ENCODE peak calls at places on chromosomes 6 and 20, in nine cellular contexts. One of them, this sample, is unnamed.

GRCh38 chr20:17767624-17768023 is 67.9 kb downstream of the BANF2 start:
- DNase-seq in A549: no peak
- DNase-seq in breast epithelium: no peak
- DNase-seq in uterus: no peak
- DNase-seq in IMR-90: no peak
- DNase-seq in GM12891: no peak
- DNase-seq in GM12892: no peak
- DNase-seq in ovary: no peak
- DNase-seq in HCT116: no peak
- DNase-seq in this sample: no peak

GRCh38 chr6:166569206-166569605 is 17.3 kb downstream of the RAMACL start:
- DNase-seq in uterus: no peak
- DNase-seq in A549: no peak
- DNase-seq in GM12892: no peak
- DNase-seq in GM12891: no peak
- DNase-seq in ovary: no peak
- DNase-seq in IMR-90: no peak
- DNase-seq in breast epithelium: no peak
- DNase-seq in HCT116: no peak
- DNase-seq in this sample: no peak

GRCh38 chr6:42851599-42851998 is 27.8 kb upstream of the RPL7L1 start:
- DNase-seq in GM12891: no peak
- DNase-seq in ovary: no peak
- DNase-seq in HCT116: no peak
- DNase-seq in A549: no peak
- DNase-seq in breast epithelium: no peak
- DNase-seq in GM12892: no peak
- DNase-seq in uterus: no peak
- DNase-seq in IMR-90: no peak
- DNase-seq in this sample: no peak

GRCh38 chr20:52410182-52410647 is 218.6 kb upstream of the ZFP64 start:
- DNase-seq in uterus: peak; percentile 24
- DNase-seq in breast epithelium: no peak
- DNase-seq in GM12891: no peak
- DNase-seq in HCT116: no peak
- DNase-seq in ovary: no peak
- DNase-seq in A549: no peak
- DNase-seq in GM12892: no peak
- DNase-seq in IMR-90: peak; percentile 21
- DNase-seq in this sample: no peak

GRCh38 chr6:37029249-37029959 is 23.9 kb downstream of the FGD2 start:
- DNase-seq in GM12892: no peak
- DNase-seq in breast epithelium: peak; percentile 47
- DNase-seq in HCT116: peak; percentile 79
- DNase-seq in A549: peak; percentile 88
- DNase-seq in ovary: peak; percentile 64
- DNase-seq in IMR-90: peak; percentile 88
- DNase-seq in uterus: peak; percentile 74
- DNase-seq in GM12891: no peak
- DNase-seq in this sample: peak; percentile 78

GRCh38 chr6:3250278-3250677 is 8.5 kb upstream of the PSMG4 start:
- DNase-seq in ovary: no peak
- DNase-seq in GM12891: no peak
- DNase-seq in A549: no peak
- DNase-seq in breast epithelium: no peak
- DNase-seq in GM12892: no peak
- DNase-seq in IMR-90: peak; percentile 26
- DNase-seq in uterus: no peak
- DNase-seq in HCT116: no peak
- DNase-seq in this sample: no peak

GRCh38 chr6:108676555-108676954 is 115.8 kb downstream of the FOXO3 start:
- DNase-seq in breast epithelium: no peak
- DNase-seq in ovary: no peak
- DNase-seq in GM12892: no peak
- DNase-seq in GM12891: no peak
- DNase-seq in HCT116: no peak
- DNase-seq in A549: no peak
- DNase-seq in uterus: no peak
- DNase-seq in IMR-90: no peak
- DNase-seq in this sample: no peak

GRCh38 chr20:64114356-64114971 is 7.1 kb upstream of the NPBWR2 start:
- DNase-seq in IMR-90: no peak
- DNase-seq in GM12892: no peak
- DNase-seq in GM12891: no peak
- DNase-seq in ovary: peak; percentile 2
- DNase-seq in HCT116: no peak
- DNase-seq in breast epithelium: no peak
- DNase-seq in uterus: no peak
- DNase-seq in A549: no peak
- DNase-seq in this sample: no peak

GRCh38 chr20:21099653-21100589 is 6.2 kb downstream of the LINC00237 start:
- DNase-seq in IMR-90: peak; percentile 4
- DNase-seq in ovary: no peak
- DNase-seq in HCT116: no peak
- DNase-seq in GM12892: no peak
- DNase-seq in uterus: no peak
- DNase-seq in A549: peak; percentile 24
- DNase-seq in GM12891: peak; percentile 49
- DNase-seq in breast epithelium: no peak
- DNase-seq in this sample: no peak

GRCh38 chr6:169999367-169999766 is 247.9 kb downstream of the ERMARD start:
- DNase-seq in HCT116: no peak
- DNase-seq in ovary: no peak
- DNase-seq in GM12891: no peak
- DNase-seq in GM12892: no peak
- DNase-seq in breast epithelium: no peak
- DNase-seq in IMR-90: no peak
- DNase-seq in A549: no peak
- DNase-seq in uterus: no peak
- DNase-seq in this sample: no peak

GRCh38 chr20:41004561-41005360 is 23.9 kb upstream of the TOP1 start:
- DNase-seq in A549: no peak
- DNase-seq in GM12892: no peak
- DNase-seq in uterus: no peak
- DNase-seq in HCT116: no peak
- DNase-seq in GM12891: no peak
- DNase-seq in ovary: no peak
- DNase-seq in breast epithelium: no peak
- DNase-seq in IMR-90: peak; percentile 44
- DNase-seq in this sample: no peak

GRCh38 chr20:49381558-49382493 is 100.6 kb downstream of the KCNB1 start:
- DNase-seq in HCT116: peak; percentile 33
- DNase-seq in IMR-90: peak; percentile 10
- DNase-seq in ovary: peak; percentile 89
- DNase-seq in breast epithelium: peak; percentile 87
- DNase-seq in GM12891: no peak
- DNase-seq in A549: peak; percentile 42
- DNase-seq in uterus: peak; percentile 90
- DNase-seq in GM12892: no peak
- DNase-seq in this sample: peak; percentile 71

GRCh38 chr6:33848498-33848897 is 44.7 kb upstream of the MLN start:
- DNase-seq in GM12891: no peak
- DNase-seq in breast epithelium: no peak
- DNase-seq in HCT116: no peak
- DNase-seq in ovary: no peak
- DNase-seq in IMR-90: no peak
- DNase-seq in GM12892: no peak
- DNase-seq in A549: no peak
- DNase-seq in uterus: no peak
- DNase-seq in this sample: no peak

GRCh38 chr20:57663681-57664451 is 43.6 kb upstream of the ZBP1 start:
- DNase-seq in A549: no peak
- DNase-seq in HCT116: no peak
- DNase-seq in IMR-90: no peak
- DNase-seq in uterus: peak; percentile 11
- DNase-seq in ovary: no peak
- DNase-seq in breast epithelium: no peak
- DNase-seq in GM12892: peak; percentile 6
- DNase-seq in GM12891: no peak
- DNase-seq in this sample: no peak

GRCh38 chr20:35664544-35665206 is at the start of the genes CPNE1 and RBM12:
- DNase-seq in HCT116: peak; percentile 83
- DNase-seq in breast epithelium: peak; percentile 87
- DNase-seq in uterus: peak; percentile 91
- DNase-seq in IMR-90: peak; percentile 91
- DNase-seq in A549: peak; percentile 95
- DNase-seq in ovary: peak; percentile 92
- DNase-seq in GM12891: peak; percentile 95
- DNase-seq in GM12892: peak; percentile 96
- DNase-seq in this sample: peak; percentile 95
- TF ChIP-seq POLR2A in HCT116: peak; percentile 86
- TF ChIP-seq POLR2A in breast epithelium: peak; percentile 95
- TF ChIP-seq POLR2A in uterus: peak; percentile 96
- TF ChIP-seq POLR2A in IMR-90: peak; percentile 97
- TF ChIP-seq POLR2A in A549: peak; percentile 92
- TF ChIP-seq POLR2A in ovary: peak; percentile 99
- TF ChIP-seq POLR2A in GM12891: peak; percentile 96
- TF ChIP-seq POLR2A in GM12892: peak; percentile 92
- TF ChIP-seq POLR2A in this sample: peak; percentile 97

DNA sequence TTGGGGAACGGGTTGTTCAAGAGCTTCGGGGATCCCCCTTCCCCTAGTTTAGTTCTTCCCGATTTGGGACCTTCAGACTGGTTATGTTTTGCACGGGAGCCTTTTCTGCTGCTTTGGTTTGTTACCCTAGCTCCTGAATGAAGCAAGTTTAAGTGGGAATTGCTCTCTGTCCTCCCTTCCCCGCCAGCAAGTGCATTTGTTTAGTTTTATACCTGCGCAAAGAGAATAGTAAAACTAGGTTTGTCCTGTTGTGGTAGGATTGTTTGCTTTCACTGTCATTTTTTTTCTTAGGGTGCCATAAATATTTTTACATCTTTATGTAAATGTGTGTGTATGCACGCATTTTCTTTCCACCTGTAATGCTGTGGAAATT is 657 bp downstream of the SH3BGRL2 start:
- DNase-seq in IMR-90: no peak
- DNase-seq in HCT116: no peak
- DNase-seq in breast epithelium: no peak
- DNase-seq in GM12891: no peak
- DNase-seq in uterus: no peak
- DNase-seq in ovary: no peak
- DNase-seq in GM12892: no peak
- DNase-seq in A549: no peak
- DNase-seq in this sample: no peak
- TF ChIP-seq POLR2A in IMR-90: no peak
- TF ChIP-seq POLR2A in HCT116: no peak
- TF ChIP-seq POLR2A in breast epithelium: no peak
- TF ChIP-seq POLR2A in GM12891: no peak
- TF ChIP-seq POLR2A in uterus: no peak
- TF ChIP-seq POLR2A in ovary: no peak
- TF ChIP-seq POLR2A in GM12892: no peak
- TF ChIP-seq POLR2A in A549: no peak
- TF ChIP-seq POLR2A in this sample: no peak

GRCh38 chr6:157981132-157981394 is 600 bp upstream of the SYNJ2 start:
- DNase-seq in uterus: peak; percentile 41
- DNase-seq in breast epithelium: no peak
- DNase-seq in GM12892: no peak
- DNase-seq in ovary: no peak
- DNase-seq in IMR-90: no peak
- DNase-seq in GM12891: no peak
- DNase-seq in A549: no peak
- DNase-seq in HCT116: no peak
- DNase-seq in this sample: no peak

GRCh38 chr6:157982297-157982579 is 575 bp downstream of the SYNJ2 start:
- DNase-seq in breast epithelium: no peak
- DNase-seq in A549: peak; percentile 24
- DNase-seq in GM12892: no peak
- DNase-seq in HCT116: no peak
- DNase-seq in GM12891: peak; percentile 26
- DNase-seq in uterus: no peak
- DNase-seq in ovary: peak; percentile 40
- DNase-seq in IMR-90: no peak
- DNase-seq in this sample: no peak

GRCh38 chr6:157982580-157983438 is 1.1 kb downstream of the SYNJ2 start:
- DNase-seq in breast epithelium: no peak
- DNase-seq in IMR-90: peak; percentile 54
- DNase-seq in A549: peak; percentile 69
- DNase-seq in ovary: no peak
- DNase-seq in uterus: peak; percentile 64
- DNase-seq in HCT116: no peak
- DNase-seq in GM12891: no peak
- DNase-seq in GM12892: no peak
- DNase-seq in this sample: peak; percentile 45

GRCh38 chr6:157980288-157981131 is 1.2 kb upstream of the SYNJ2 start:
- DNase-seq in ovary: peak; percentile 47
- DNase-seq in breast epithelium: no peak
- DNase-seq in HCT116: no peak
- DNase-seq in A549: no peak
- DNase-seq in uterus: no peak
- DNase-seq in IMR-90: no peak
- DNase-seq in GM12891: no peak
- DNase-seq in GM12892: no peak
- DNase-seq in this sample: no peak

DNA sequence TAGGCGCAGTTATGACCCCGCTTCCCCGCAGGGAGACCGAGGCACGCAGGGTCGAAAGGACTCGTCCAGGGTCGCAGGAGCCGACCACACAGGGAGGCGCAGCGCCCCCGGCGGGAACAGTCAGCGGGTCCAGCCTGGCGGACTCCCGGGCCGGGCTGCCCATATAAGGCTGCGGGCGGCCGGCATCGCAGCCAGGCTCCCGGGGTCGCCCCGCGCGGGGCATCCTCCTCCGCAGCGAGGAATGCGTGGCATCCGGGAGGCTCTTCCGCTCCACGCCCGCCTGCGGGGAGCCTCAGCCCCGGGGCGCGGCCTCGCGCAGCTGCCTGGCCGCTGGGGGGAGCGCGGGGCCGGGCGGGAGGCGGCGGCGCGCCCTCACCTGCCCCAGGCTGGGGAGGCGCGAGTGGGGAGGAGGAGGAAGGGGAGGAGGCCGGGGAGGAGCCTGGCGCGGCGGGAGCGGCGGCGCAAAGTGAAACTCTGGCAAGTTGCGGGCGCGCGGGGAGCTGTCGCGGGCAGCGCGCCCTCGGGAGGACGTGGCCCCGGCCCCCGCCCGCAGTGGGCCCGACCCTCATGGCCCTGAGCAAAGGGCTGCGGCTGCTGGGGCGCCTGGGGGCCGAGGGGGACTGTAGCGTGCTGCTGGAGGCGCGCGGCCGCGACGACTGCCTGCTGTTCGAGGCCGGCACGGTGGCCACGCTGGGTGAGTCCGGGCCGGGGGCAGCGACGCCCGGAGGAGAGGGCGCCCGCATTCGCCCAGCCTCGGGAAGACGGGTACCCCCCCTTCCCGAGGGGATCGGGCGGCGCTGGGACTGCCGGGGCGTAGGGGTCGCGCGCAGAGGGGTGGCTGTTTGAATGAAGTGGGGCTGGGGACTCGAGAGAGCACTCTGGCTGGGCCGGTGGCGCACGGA is at the start of gene SYNJ2:
- DNase-seq in GM12892: peak; percentile 72
- DNase-seq in ovary: peak; percentile 76
- DNase-seq in uterus: peak; percentile 81
- DNase-seq in GM12891: peak; percentile 67
- DNase-seq in IMR-90: peak; percentile 83
- DNase-seq in A549: peak; percentile 71
- DNase-seq in breast epithelium: peak; percentile 63
- DNase-seq in HCT116: no peak
- DNase-seq in this sample: peak; percentile 58
- TF ChIP-seq POLR2A in GM12892: no peak
- TF ChIP-seq POLR2A in ovary: peak; percentile 30
- TF ChIP-seq POLR2A in uterus: peak; percentile 72
- TF ChIP-seq POLR2A in GM12891: no peak
- TF ChIP-seq POLR2A in IMR-90: peak; percentile 78
- TF ChIP-seq POLR2A in A549: no peak
- TF ChIP-seq POLR2A in breast epithelium: no peak
- TF ChIP-seq POLR2A in HCT116: no peak
- TF ChIP-seq POLR2A in this sample: peak; percentile 71

GRCh38 chr6:32154514-32155161 is 697 bp downstream of the PPT2 start:
- DNase-seq in IMR-90: peak; percentile 71
- DNase-seq in GM12891: peak; percentile 83
- DNase-seq in ovary: peak; percentile 77
- DNase-seq in uterus: peak; percentile 71
- DNase-seq in GM12892: peak; percentile 80
- DNase-seq in A549: peak; percentile 71
- DNase-seq in breast epithelium: peak; percentile 61
- DNase-seq in HCT116: peak; percentile 54
- DNase-seq in this sample: peak; percentile 64
- TF ChIP-seq POLR2A in IMR-90: no peak
- TF ChIP-seq POLR2A in GM12891: no peak
- TF ChIP-seq POLR2A in ovary: no peak
- TF ChIP-seq POLR2A in uterus: no peak
- TF ChIP-seq POLR2A in GM12892: no peak
- TF ChIP-seq POLR2A in A549: no peak
- TF ChIP-seq POLR2A in breast epithelium: no peak
- TF ChIP-seq POLR2A in HCT116: no peak
- TF ChIP-seq POLR2A in this sample: no peak